ENCODE peak calls at places on chromosomes 12 and 14, in seven cellular contexts. Z, D, W, Y, S, N and E are unnamed samples.

GRCh38 chr12:94134226-94134795 is 14.1 kb upstream of the PLXNC1 start:
- DNase-seq in Z (no peak), D (peak), W (peak), Y (peak), S (no peak), N (peak), E (peak)

GRCh38 chr12:24838531-24838950 is 110.4 kb downstream of the BCAT1 start:
- DNase-seq in Z (no peak), D (no peak), W (no peak), Y (no peak), S (peak), N (peak), E (no peak)

GRCh38 chr14:82009076-82009475 is 475.4 kb upstream of the SEL1L start:
- DNase-seq in Z (no peak), D (no peak), W (no peak), Y (no peak), S (no peak), N (peak), E (no peak)

GRCh38 chr14:73759183-73759713 is 45.1 kb upstream of the PNMA1 start:
- DNase-seq in Z (no peak), D (peak), W (no peak), Y (no peak), S (no peak), N (peak), E (peak)

GRCh38 chr14:84144166-84144565 is 1385.8 kb upstream of the FLRT2 start:
- DNase-seq in Z (no peak), D (no peak), W (no peak), Y (no peak), S (no peak), N (no peak), E (no peak)

GRCh38 chr12:339557-340195 is 49.4 kb downstream of the KDM5A start:
- DNase-seq in Z (no peak), D (no peak), W (no peak), Y (no peak), S (no peak), N (no peak), E (peak)

GRCh38 chr14:105487986-105488777 is 1.5 kb downstream of the CRIP1 start:
- DNase-seq in Z (no peak), D (no peak), W (no peak), Y (no peak), S (no peak), N (no peak), E (peak)

GRCh38 chr14:33455998-33456397 is 494.9 kb downstream of the EGLN3 start:
- DNase-seq in Z (no peak), D (no peak), W (no peak), Y (no peak), S (no peak), N (peak), E (no peak)

GRCh38 chr12:52795694-52796428 is at the start of gene KRT3:
- DNase-seq in Z (no peak), D (no peak), W (no peak), Y (no peak), S (no peak), N (no peak), E (no peak)

GRCh38 chr12:89768586-89769482 is 60.2 kb upstream of the ATP2B1 start:
- DNase-seq in Z (no peak), D (no peak), W (peak), Y (peak), S (no peak), N (no peak), E (no peak)

GRCh38 chr14:52961060-52961639 is 10.3 kb upstream of the FERMT2 start:
- DNase-seq in Z (no peak), D (peak), W (peak), Y (peak), S (peak), N (peak), E (peak)

GRCh38 chr12:67193705-67194104 is 75.5 kb upstream of the CAND1 start:
- DNase-seq in Z (no peak), D (peak), W (no peak), Y (peak), S (no peak), N (no peak), E (peak)

GRCh38 chr14:23525611-23526010 is 26.0 kb downstream of the ZFHX2 start:
- DNase-seq in Z (no peak), D (peak), W (no peak), Y (no peak), S (no peak), N (no peak), E (no peak)

GRCh38 chr14:102039157-102039556 is 47.7 kb downstream of the HSP90AA1 start:
- DNase-seq in Z (no peak), D (no peak), W (no peak), Y (no peak), S (no peak), N (no peak), E (no peak)

GRCh38 chr12:59004466-59004865 is 84.2 kb upstream of the LRIG3 start:
- DNase-seq in Z (no peak), D (no peak), W (no peak), Y (no peak), S (no peak), N (no peak), E (no peak)

GRCh38 chr14:97703006-97703760 is 906.0 kb downstream of the VRK1 start:
- DNase-seq in Z (no peak), D (no peak), W (no peak), Y (no peak), S (peak), N (no peak), E (no peak)

GRCh38 chr12:78421011-78421410 is 443.6 kb upstream of the SYT1 start:
- DNase-seq in Z (no peak), D (no peak), W (no peak), Y (no peak), S (no peak), N (no peak), E (no peak)

GRCh38 chr14:51335521-51335920 is 95.5 kb downstream of the TMX1 start:
- DNase-seq in Z (no peak), D (no peak), W (no peak), Y (no peak), S (no peak), N (no peak), E (no peak)

GRCh38 chr12:99059824-99060526 is 414.9 kb downstream of the APAF1 start:
- DNase-seq in Z (no peak), D (no peak), W (no peak), Y (no peak), S (no peak), N (peak), E (no peak)

GRCh38 chr14:51002406-51002984 is 58.2 kb upstream of the PYGL start:
- DNase-seq in Z (no peak), D (no peak), W (no peak), Y (no peak), S (no peak), N (no peak), E (no peak)

GRCh38 chr12:76704693-76705092 is 59.2 kb upstream of the ZDHHC17 start:
- DNase-seq in Z (no peak), D (no peak), W (no peak), Y (no peak), S (no peak), N (no peak), E (no peak)

GRCh38 chr14:60204843-60205774 is 39.9 kb upstream of the DHRS7 start:
- DNase-seq in Z (no peak), D (no peak), W (no peak), Y (no peak), S (peak), N (no peak), E (no peak)

DNA sequence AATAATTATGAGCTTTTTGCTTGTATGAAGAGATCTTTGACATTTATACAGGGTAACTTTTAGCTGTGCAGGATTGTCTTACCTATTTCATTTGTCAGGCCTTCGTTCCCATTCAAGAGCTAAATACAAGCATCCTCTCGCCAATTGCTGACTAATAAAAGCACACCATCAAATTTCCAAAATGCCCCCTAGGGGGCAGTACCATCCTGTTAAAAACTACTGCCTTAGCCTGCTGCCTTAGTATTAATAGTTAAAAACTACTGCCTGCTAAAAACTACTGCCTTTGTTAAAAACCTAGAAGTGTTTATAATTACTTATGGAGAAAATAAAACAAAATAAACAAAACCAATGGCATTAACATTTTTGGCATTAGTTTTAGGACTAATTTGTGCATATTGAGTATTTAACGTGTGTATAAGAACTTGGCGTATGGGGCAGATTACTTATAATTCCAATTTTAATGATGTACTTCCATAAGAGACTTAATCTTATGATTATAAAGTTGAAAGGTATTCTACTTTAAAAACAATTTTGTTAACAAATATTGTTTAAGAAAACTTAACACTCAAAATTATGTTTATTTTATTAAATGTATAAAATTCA is 3.0 kb upstream of the IFI27L2 start:
- DNase-seq in Z (no peak), D (peak), W (peak), Y (peak), S (no peak), N (peak), E (peak)
- TF ChIP-seq JUND in Z (peak), D (no peak), W (no peak), Y (no peak), S (no peak), N (no peak), E (no peak)

GRCh38 chr12:69732088-69732487 is 6.6 kb upstream of the RAB3IP start:
- DNase-seq in Z (no peak), D (no peak), W (no peak), Y (no peak), S (no peak), N (no peak), E (no peak)

DNA sequence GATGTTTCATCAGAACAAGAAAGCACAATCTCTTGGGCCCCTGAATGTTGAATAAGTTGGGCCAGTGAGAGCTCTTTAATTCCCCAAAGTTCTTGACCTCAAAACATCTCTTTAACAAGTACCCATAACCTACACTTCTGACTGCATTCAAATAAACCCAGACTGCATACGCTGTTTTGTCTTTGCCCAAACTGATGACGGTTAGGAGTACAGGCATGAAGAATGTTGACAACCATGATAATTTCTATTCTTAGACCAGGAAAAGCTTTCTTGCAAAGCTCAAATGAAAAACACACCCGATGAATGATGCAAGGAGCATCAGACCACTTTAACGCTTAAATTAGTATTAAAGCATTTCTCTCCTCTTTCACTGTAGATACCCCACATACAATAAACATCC is 11.7 kb upstream of the RAB3IP start:
- DNase-seq in Z (no peak), D (no peak), W (no peak), Y (no peak), S (no peak), N (no peak), E (no peak)
- TF ChIP-seq JUND in Z (no peak), D (no peak), W (no peak), Y (no peak), S (no peak), N (no peak), E (no peak)

GRCh38 chr12:69055706-69056105 is 122.7 kb upstream of the CPM start:
- DNase-seq in Z (no peak), D (no peak), W (no peak), Y (no peak), S (no peak), N (no peak), E (no peak)
- TF ChIP-seq JUND in Z (no peak), D (no peak), W (no peak), Y (no peak), S (no peak), N (no peak), E (no peak)

DNA sequence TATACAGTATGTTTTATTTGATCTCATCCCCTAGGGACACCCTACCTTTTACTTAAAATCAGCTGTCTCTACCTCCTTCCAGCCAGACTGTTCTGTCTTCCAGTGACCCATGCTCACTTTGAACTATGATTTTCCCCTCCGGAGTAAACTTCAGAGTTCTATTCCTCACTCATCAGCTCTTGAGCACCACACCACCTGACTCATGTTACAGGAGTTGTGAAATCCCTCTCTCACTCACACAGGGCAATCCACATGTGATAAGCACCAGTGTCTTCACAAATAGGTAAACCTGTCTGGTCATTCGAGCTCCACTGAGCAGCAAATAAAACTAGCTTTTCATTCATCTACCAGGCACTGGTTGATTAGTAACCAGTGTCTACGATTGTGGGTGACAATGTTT is 177.3 kb upstream of the BMP4 start:
- DNase-seq in Z (no peak), D (no peak), W (no peak), Y (peak), S (no peak), N (no peak), E (no peak)
- TF ChIP-seq JUND in Z (no peak), D (no peak), W (no peak), Y (peak), S (no peak), N (no peak), E (no peak)

DNA sequence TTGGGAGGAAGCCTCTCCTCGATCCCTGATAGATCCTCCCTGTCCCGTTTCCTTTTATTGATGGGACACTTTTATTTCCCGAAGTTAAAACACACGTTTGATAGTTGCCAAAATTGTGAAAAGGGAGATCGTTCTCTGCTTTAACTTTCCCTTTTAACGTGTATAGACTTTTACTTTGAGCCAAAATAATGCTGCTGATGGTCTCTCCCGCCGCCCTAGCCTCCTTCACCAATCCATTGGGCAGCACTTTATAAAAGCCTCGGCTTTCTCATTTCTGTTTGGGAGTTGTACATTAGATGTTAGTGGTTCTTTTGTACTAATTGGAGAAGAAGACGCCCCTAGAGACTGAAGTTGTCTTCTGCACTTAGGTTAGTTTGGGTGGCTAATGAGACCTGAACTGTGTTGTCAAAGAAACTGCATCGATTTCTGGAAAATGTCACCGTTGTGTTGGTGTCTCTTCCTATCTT is 1.4 kb downstream of the TMTC2 start:
- DNase-seq in Z (no peak), D (no peak), W (no peak), Y (no peak), S (no peak), N (peak), E (no peak)
- TF ChIP-seq JUND in Z (no peak), D (no peak), W (no peak), Y (no peak), S (no peak), N (no peak), E (no peak)